ENCODE peak calls at places on chromosomes 4 and X, in ten cellular contexts. One of them, this sample, is unnamed.

GRCh38 chrX:40153335-40154221 is 55.8 kb upstream of the BCOR start:
- DNase-seq in stimulated activated CD8-positive, alpha-beta memory T cell treated with anti-CD3 and anti-CD28 coated beads, Interleukin-7, amount 100 ng/mL, for 24 hours: no peak
- DNase-seq in T-helper 1 cell: no peak
- DNase-seq in skeletal muscle cell: no peak
- DNase-seq in HCT116: no peak
- DNase-seq in AG04450: no peak
- DNase-seq in GM13976: peak; percentile 79
- DNase-seq in heart right ventricle: no peak
- DNase-seq in NCI-H1092: peak; percentile 73
- DNase-seq in epithelial cell of esophagus: no peak
- DNase-seq in this sample: peak; percentile 51

GRCh38 chrX:64093761-64094160 is 111.7 kb downstream of the AMER1 start:
- DNase-seq in HCT116: no peak
- DNase-seq in epithelial cell of esophagus: peak; percentile 19
- DNase-seq in NCI-H1092: no peak
- DNase-seq in heart right ventricle: no peak
- DNase-seq in GM13976: no peak
- DNase-seq in stimulated activated CD8-positive, alpha-beta memory T cell treated with anti-CD3 and anti-CD28 coated beads, Interleukin-7, amount 100 ng/mL, for 24 hours: no peak
- DNase-seq in skeletal muscle cell: no peak
- DNase-seq in T-helper 1 cell: no peak
- DNase-seq in AG04450: no peak
- DNase-seq in this sample: no peak

GRCh38 chr4:137075586-137075985 is 456.7 kb downstream of the PCDH18 start:
- DNase-seq in AG04450: no peak
- DNase-seq in skeletal muscle cell: no peak
- DNase-seq in stimulated activated CD8-positive, alpha-beta memory T cell treated with anti-CD3 and anti-CD28 coated beads, Interleukin-7, amount 100 ng/mL, for 24 hours: no peak
- DNase-seq in heart right ventricle: no peak
- DNase-seq in GM13976: no peak
- DNase-seq in epithelial cell of esophagus: no peak
- DNase-seq in HCT116: no peak
- DNase-seq in NCI-H1092: no peak
- DNase-seq in T-helper 1 cell: no peak
- DNase-seq in this sample: no peak

GRCh38 chr4:74578329-74578728 is 133.4 kb downstream of the AREG start:
- DNase-seq in HCT116: no peak
- DNase-seq in stimulated activated CD8-positive, alpha-beta memory T cell treated with anti-CD3 and anti-CD28 coated beads, Interleukin-7, amount 100 ng/mL, for 24 hours: no peak
- DNase-seq in GM13976: no peak
- DNase-seq in AG04450: no peak
- DNase-seq in skeletal muscle cell: no peak
- DNase-seq in epithelial cell of esophagus: peak; percentile 5
- DNase-seq in NCI-H1092: no peak
- DNase-seq in heart right ventricle: no peak
- DNase-seq in T-helper 1 cell: no peak
- DNase-seq in this sample: no peak

GRCh38 chr4:140149851-140150635 is 3.9 kb downstream of the MAML3 start:
- DNase-seq in heart right ventricle: peak; percentile 80
- DNase-seq in NCI-H1092: peak; percentile 39
- DNase-seq in GM13976: peak; percentile 20
- DNase-seq in T-helper 1 cell: peak; percentile 59
- DNase-seq in HCT116: peak; percentile 38
- DNase-seq in epithelial cell of esophagus: peak; percentile 67
- DNase-seq in skeletal muscle cell: no peak
- DNase-seq in stimulated activated CD8-positive, alpha-beta memory T cell treated with anti-CD3 and anti-CD28 coated beads, Interleukin-7, amount 100 ng/mL, for 24 hours: no peak
- DNase-seq in AG04450: no peak
- DNase-seq in this sample: peak; percentile 73

GRCh38 chrX:19756577-19757131 is 130.7 kb downstream of the SH3KBP1 start:
- DNase-seq in skeletal muscle cell: no peak
- DNase-seq in heart right ventricle: no peak
- DNase-seq in GM13976: no peak
- DNase-seq in epithelial cell of esophagus: no peak
- DNase-seq in T-helper 1 cell: no peak
- DNase-seq in HCT116: no peak
- DNase-seq in NCI-H1092: no peak
- DNase-seq in stimulated activated CD8-positive, alpha-beta memory T cell treated with anti-CD3 and anti-CD28 coated beads, Interleukin-7, amount 100 ng/mL, for 24 hours: no peak
- DNase-seq in AG04450: no peak
- DNase-seq in this sample: no peak

GRCh38 chr4:153140294-153140693 is 63.9 kb upstream of the TRIM2 start:
- DNase-seq in epithelial cell of esophagus: no peak
- DNase-seq in AG04450: no peak
- DNase-seq in heart right ventricle: no peak
- DNase-seq in GM13976: no peak
- DNase-seq in HCT116: no peak
- DNase-seq in stimulated activated CD8-positive, alpha-beta memory T cell treated with anti-CD3 and anti-CD28 coated beads, Interleukin-7, amount 100 ng/mL, for 24 hours: no peak
- DNase-seq in NCI-H1092: no peak
- DNase-seq in skeletal muscle cell: no peak
- DNase-seq in T-helper 1 cell: no peak
- DNase-seq in this sample: no peak

GRCh38 chrX:118240359-118240758 is 105.5 kb upstream of the WDR44 start:
- DNase-seq in HCT116: no peak
- DNase-seq in skeletal muscle cell: peak; percentile 21
- DNase-seq in heart right ventricle: peak; percentile 13
- DNase-seq in NCI-H1092: no peak
- DNase-seq in T-helper 1 cell: no peak
- DNase-seq in GM13976: no peak
- DNase-seq in epithelial cell of esophagus: no peak
- DNase-seq in AG04450: no peak
- DNase-seq in stimulated activated CD8-positive, alpha-beta memory T cell treated with anti-CD3 and anti-CD28 coated beads, Interleukin-7, amount 100 ng/mL, for 24 hours: no peak
- DNase-seq in this sample: no peak

GRCh38 chrX:138026211-138026610 is 460.3 kb downstream of the ZIC3 start:
- DNase-seq in skeletal muscle cell: no peak
- DNase-seq in AG04450: no peak
- DNase-seq in heart right ventricle: no peak
- DNase-seq in HCT116: no peak
- DNase-seq in T-helper 1 cell: no peak
- DNase-seq in stimulated activated CD8-positive, alpha-beta memory T cell treated with anti-CD3 and anti-CD28 coated beads, Interleukin-7, amount 100 ng/mL, for 24 hours: no peak
- DNase-seq in GM13976: peak; percentile 24
- DNase-seq in NCI-H1092: peak; percentile 6
- DNase-seq in epithelial cell of esophagus: peak; percentile 1
- DNase-seq in this sample: no peak

GRCh38 chrX:63922221-63922620 is 137.2 kb upstream of the ARHGEF9 start:
- DNase-seq in heart right ventricle: no peak
- DNase-seq in HCT116: no peak
- DNase-seq in AG04450: no peak
- DNase-seq in T-helper 1 cell: no peak
- DNase-seq in stimulated activated CD8-positive, alpha-beta memory T cell treated with anti-CD3 and anti-CD28 coated beads, Interleukin-7, amount 100 ng/mL, for 24 hours: no peak
- DNase-seq in GM13976: no peak
- DNase-seq in skeletal muscle cell: no peak
- DNase-seq in NCI-H1092: no peak
- DNase-seq in epithelial cell of esophagus: peak; percentile 28
- DNase-seq in this sample: no peak

GRCh38 chr4:8010618-8011017 is 71.0 kb upstream of the AFAP1 start:
- DNase-seq in skeletal muscle cell: peak; percentile 22
- DNase-seq in T-helper 1 cell: no peak
- DNase-seq in HCT116: no peak
- DNase-seq in NCI-H1092: peak; percentile 99
- DNase-seq in GM13976: no peak
- DNase-seq in epithelial cell of esophagus: peak; percentile 26
- DNase-seq in heart right ventricle: peak; percentile 21
- DNase-seq in stimulated activated CD8-positive, alpha-beta memory T cell treated with anti-CD3 and anti-CD28 coated beads, Interleukin-7, amount 100 ng/mL, for 24 hours: no peak
- DNase-seq in AG04450: no peak
- DNase-seq in this sample: no peak

GRCh38 chrX:635428-636192 is 5.0 kb downstream of the SHOX start:
- DNase-seq in stimulated activated CD8-positive, alpha-beta memory T cell treated with anti-CD3 and anti-CD28 coated beads, Interleukin-7, amount 100 ng/mL, for 24 hours: no peak
- DNase-seq in AG04450: no peak
- DNase-seq in T-helper 1 cell: no peak
- DNase-seq in epithelial cell of esophagus: no peak
- DNase-seq in HCT116: no peak
- DNase-seq in heart right ventricle: no peak
- DNase-seq in GM13976: no peak
- DNase-seq in NCI-H1092: no peak
- DNase-seq in skeletal muscle cell: no peak
- DNase-seq in this sample: peak; percentile 81

GRCh38 chr4:19224820-19225219 is 1026.9 kb upstream of the SLIT2 start:
- DNase-seq in NCI-H1092: peak; percentile 45
- DNase-seq in heart right ventricle: no peak
- DNase-seq in AG04450: no peak
- DNase-seq in stimulated activated CD8-positive, alpha-beta memory T cell treated with anti-CD3 and anti-CD28 coated beads, Interleukin-7, amount 100 ng/mL, for 24 hours: no peak
- DNase-seq in skeletal muscle cell: no peak
- DNase-seq in T-helper 1 cell: no peak
- DNase-seq in GM13976: peak; percentile 16
- DNase-seq in epithelial cell of esophagus: peak; percentile 45
- DNase-seq in HCT116: peak; percentile 16
- DNase-seq in this sample: no peak

GRCh38 chr4:162497564-162498167 is 333.9 kb upstream of the FSTL5 start:
- DNase-seq in skeletal muscle cell: no peak
- DNase-seq in HCT116: peak; percentile 15
- DNase-seq in heart right ventricle: no peak
- DNase-seq in epithelial cell of esophagus: peak; percentile 55
- DNase-seq in AG04450: peak; percentile 4
- DNase-seq in NCI-H1092: peak; percentile 0
- DNase-seq in GM13976: peak; percentile 43
- DNase-seq in stimulated activated CD8-positive, alpha-beta memory T cell treated with anti-CD3 and anti-CD28 coated beads, Interleukin-7, amount 100 ng/mL, for 24 hours: no peak
- DNase-seq in T-helper 1 cell: no peak
- DNase-seq in this sample: no peak

GRCh38 chr4:156939801-156940200 is 31.8 kb downstream of the PDGFC start:
- DNase-seq in HCT116: no peak
- DNase-seq in T-helper 1 cell: no peak
- DNase-seq in GM13976: no peak
- DNase-seq in AG04450: no peak
- DNase-seq in skeletal muscle cell: no peak
- DNase-seq in stimulated activated CD8-positive, alpha-beta memory T cell treated with anti-CD3 and anti-CD28 coated beads, Interleukin-7, amount 100 ng/mL, for 24 hours: no peak
- DNase-seq in NCI-H1092: no peak
- DNase-seq in epithelial cell of esophagus: peak; percentile 52
- DNase-seq in heart right ventricle: no peak
- DNase-seq in this sample: no peak

GRCh38 chr4:138765442-138765841 is 250.1 kb upstream of the NOCT start:
- DNase-seq in epithelial cell of esophagus: no peak
- DNase-seq in stimulated activated CD8-positive, alpha-beta memory T cell treated with anti-CD3 and anti-CD28 coated beads, Interleukin-7, amount 100 ng/mL, for 24 hours: no peak
- DNase-seq in AG04450: no peak
- DNase-seq in HCT116: no peak
- DNase-seq in GM13976: no peak
- DNase-seq in NCI-H1092: no peak
- DNase-seq in skeletal muscle cell: no peak
- DNase-seq in heart right ventricle: no peak
- DNase-seq in T-helper 1 cell: no peak
- DNase-seq in this sample: no peak

GRCh38 chrX:47460561-47460960 is 22.5 kb downstream of the ZNF41 start:
- DNase-seq in NCI-H1092: no peak
- DNase-seq in GM13976: no peak
- DNase-seq in T-helper 1 cell: no peak
- DNase-seq in heart right ventricle: no peak
- DNase-seq in epithelial cell of esophagus: no peak
- DNase-seq in HCT116: no peak
- DNase-seq in stimulated activated CD8-positive, alpha-beta memory T cell treated with anti-CD3 and anti-CD28 coated beads, Interleukin-7, amount 100 ng/mL, for 24 hours: no peak
- DNase-seq in AG04450: no peak
- DNase-seq in skeletal muscle cell: no peak
- DNase-seq in this sample: no peak

GRCh38 chrX:16319929-16320328 is 152.6 kb downstream of the MAGEB17 start:
- DNase-seq in T-helper 1 cell: no peak
- DNase-seq in skeletal muscle cell: peak; percentile 3
- DNase-seq in GM13976: no peak
- DNase-seq in HCT116: no peak
- DNase-seq in AG04450: peak; percentile 13
- DNase-seq in NCI-H1092: no peak
- DNase-seq in epithelial cell of esophagus: no peak
- DNase-seq in heart right ventricle: no peak
- DNase-seq in stimulated activated CD8-positive, alpha-beta memory T cell treated with anti-CD3 and anti-CD28 coated beads, Interleukin-7, amount 100 ng/mL, for 24 hours: no peak
- DNase-seq in this sample: no peak

GRCh38 chr4:155629183-155629825 is 37.3 kb upstream of the GUCY1A1 start:
- DNase-seq in heart right ventricle: no peak
- DNase-seq in AG04450: no peak
- DNase-seq in epithelial cell of esophagus: peak; percentile 24
- DNase-seq in stimulated activated CD8-positive, alpha-beta memory T cell treated with anti-CD3 and anti-CD28 coated beads, Interleukin-7, amount 100 ng/mL, for 24 hours: no peak
- DNase-seq in skeletal muscle cell: no peak
- DNase-seq in GM13976: no peak
- DNase-seq in NCI-H1092: no peak
- DNase-seq in HCT116: no peak
- DNase-seq in T-helper 1 cell: no peak
- DNase-seq in this sample: no peak

GRCh38 chr4:188175288-188175687 is 36.0 kb downstream of the TRIML1 start:
- DNase-seq in stimulated activated CD8-positive, alpha-beta memory T cell treated with anti-CD3 and anti-CD28 coated beads, Interleukin-7, amount 100 ng/mL, for 24 hours: no peak
- DNase-seq in heart right ventricle: no peak
- DNase-seq in T-helper 1 cell: no peak
- DNase-seq in epithelial cell of esophagus: peak; percentile 13
- DNase-seq in GM13976: no peak
- DNase-seq in HCT116: no peak
- DNase-seq in skeletal muscle cell: no peak
- DNase-seq in NCI-H1092: no peak
- DNase-seq in AG04450: no peak
- DNase-seq in this sample: peak; percentile 38

GRCh38 chrX:57156397-57157049 is 19.3 kb upstream of the SPIN2A start:
- DNase-seq in skeletal muscle cell: no peak
- DNase-seq in epithelial cell of esophagus: peak; percentile 52
- DNase-seq in AG04450: no peak
- DNase-seq in HCT116: peak; percentile 13
- DNase-seq in heart right ventricle: peak; percentile 8
- DNase-seq in stimulated activated CD8-positive, alpha-beta memory T cell treated with anti-CD3 and anti-CD28 coated beads, Interleukin-7, amount 100 ng/mL, for 24 hours: no peak
- DNase-seq in GM13976: no peak
- DNase-seq in NCI-H1092: no peak
- DNase-seq in T-helper 1 cell: no peak
- DNase-seq in this sample: no peak

GRCh38 chr4:83947811-83948210 is 411.9 kb downstream of the GPAT3 start:
- DNase-seq in GM13976: no peak
- DNase-seq in heart right ventricle: no peak
- DNase-seq in T-helper 1 cell: no peak
- DNase-seq in skeletal muscle cell: no peak
- DNase-seq in stimulated activated CD8-positive, alpha-beta memory T cell treated with anti-CD3 and anti-CD28 coated beads, Interleukin-7, amount 100 ng/mL, for 24 hours: no peak
- DNase-seq in NCI-H1092: no peak
- DNase-seq in HCT116: no peak
- DNase-seq in AG04450: no peak
- DNase-seq in epithelial cell of esophagus: no peak
- DNase-seq in this sample: no peak